ENCODE peak calls at places on chromosome 22, in seven cellular contexts. J is right atrium auricular region, Z is iPS DF 6.9, G is transverse colon, C is fibroblast of lung, T is endothelial cell of umbilical vein, F is right lobe of liver. K is an unnamed sample.

GRCh38 chr22:49948958-49949913 is 11.3 kb upstream of the PIM3 start:
- DNase-seq in J (no peak), Z (no peak), G (peak; percentile 93), C (no peak), T (no peak), F (peak; percentile 88), K (no peak)

GRCh38 chr22:48640890-48641771 is 1186.5 kb downstream of the BRD1 start:
- DNase-seq in J (no peak), Z (no peak), G (no peak), C (no peak), T (no peak), F (no peak), K (peak; percentile 24)

GRCh38 chr22:17097701-17098100 is 12.9 kb downstream of the IL17RA start:
- DNase-seq in J (no peak), Z (no peak), G (no peak), C (no peak), T (no peak), F (no peak), K (no peak)

GRCh38 chr22:27252282-27253049 is 549.1 kb downstream of the MN1 start:
- DNase-seq in J (peak; percentile 84), Z (no peak), G (no peak), C (peak; percentile 95), T (peak; percentile 47), F (no peak), K (no peak)

GRCh38 chr22:27801197-27801615 is 350 bp downstream of the MN1 start:
- DNase-seq in J (no peak), Z (no peak), G (peak; percentile 30), C (peak; percentile 66), T (peak; percentile 47), F (no peak), K (peak; percentile 78)

GRCh38 chr22:44368611-44369010 is 55.9 kb upstream of the SHISAL1 start:
- DNase-seq in J (no peak), Z (no peak), G (no peak), C (no peak), T (no peak), F (peak; percentile 33), K (no peak)

GRCh38 chr22:22703715-22704114 is 59.3 kb downstream of the GGTLC2 start:
- DNase-seq in J (no peak), Z (no peak), G (no peak), C (no peak), T (no peak), F (peak; percentile 61), K (no peak)

GRCh38 chr22:45917146-45917545 is 59.8 kb downstream of the WNT7B start:
- DNase-seq in J (no peak), Z (no peak), G (no peak), C (no peak), T (no peak), F (no peak), K (no peak)

GRCh38 chr22:24592846-24593809 is at the start of gene LRRC75B:
- DNase-seq in J (peak; percentile 91), Z (peak; percentile 58), G (peak; percentile 93), C (peak; percentile 84), T (peak; percentile 77), F (peak; percentile 99), K (peak; percentile 90)

GRCh38 chr22:42817556-42817955 is 39.5 kb downstream of the ARFGAP3 start:
- DNase-seq in J (no peak), Z (no peak), G (no peak), C (no peak), T (no peak), F (no peak), K (no peak)

GRCh38 chr22:25759825-25760231 is 17.8 kb downstream of the MYO18B start:
- DNase-seq in J (no peak), Z (no peak), G (no peak), C (peak; percentile 99), T (peak; percentile 97), F (no peak), K (no peak)

GRCh38 chr22:44329179-44329796 is 16.5 kb upstream of the SHISAL1 start:
- DNase-seq in J (no peak), Z (no peak), G (peak; percentile 44), C (no peak), T (no peak), F (no peak), K (no peak)

GRCh38 chr22:44605486-44605885 is 96.5 kb upstream of the PRR5 start:
- DNase-seq in J (no peak), Z (no peak), G (no peak), C (no peak), T (no peak), F (no peak), K (no peak)

DNA sequence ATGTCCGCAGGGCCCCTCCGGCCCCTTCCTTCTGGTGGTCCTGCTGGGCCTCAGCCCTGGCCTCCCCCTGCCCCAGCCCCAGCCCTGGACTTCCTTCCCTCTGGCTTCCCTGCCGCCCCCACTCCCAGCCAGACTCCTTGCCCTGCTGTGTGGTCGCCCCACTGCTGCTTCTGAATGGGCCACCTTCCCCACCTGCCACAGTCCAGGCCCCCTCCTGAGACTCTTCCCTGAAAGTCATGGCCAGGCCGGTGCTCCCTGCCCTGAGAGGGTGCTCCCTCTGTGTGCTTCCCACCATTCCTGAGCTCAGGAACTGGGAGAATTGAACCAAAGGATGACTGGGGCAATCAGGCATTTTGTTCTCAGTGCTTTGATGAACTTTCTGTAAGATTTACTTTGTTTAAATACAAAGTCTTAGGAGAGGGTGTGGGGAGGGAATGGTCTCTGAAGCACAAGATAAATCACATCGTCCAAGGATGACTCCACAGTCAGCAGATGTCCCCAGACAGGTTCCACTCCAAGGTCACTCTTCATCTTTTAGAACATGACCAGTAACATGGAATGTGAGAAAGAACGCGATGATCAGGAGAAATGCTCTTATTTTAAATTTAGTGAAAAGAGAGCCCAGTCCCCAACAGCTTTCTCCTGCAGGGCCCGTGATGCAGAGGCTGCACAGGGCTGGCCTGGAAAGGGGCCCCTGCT is 774 bp downstream of the APOBEC3D start:
- DNase-seq in J (no peak), Z (no peak), G (peak; percentile 19), C (no peak), T (no peak), F (no peak), K (no peak)
- H3K27ac ChIP-seq in J (peak overlapping the region; percentile 69), Z (no peak overlapping the region), G (peak overlapping the region; percentile 91), C (peak overlapping the region; percentile 61), T (peak overlapping the region; percentile 47), F (peak overlapping the region; percentile 47), K (no peak overlapping the region)

GRCh38 chr22:19664406-19664805 is 49.9 kb upstream of the SEPTIN5 start:
- DNase-seq in J (no peak), Z (no peak), G (no peak), C (no peak), T (peak; percentile 79), F (no peak), K (no peak)

GRCh38 chr22:19666663-19667593 is 47.4 kb upstream of the SEPTIN5 start:
- DNase-seq in J (no peak), Z (no peak), G (no peak), C (peak; percentile 89), T (peak; percentile 92), F (no peak), K (no peak)

GRCh38 chr22:19667872-19668740 is 46.2 kb upstream of the SEPTIN5 start:
- DNase-seq in J (no peak), Z (no peak), G (no peak), C (no peak), T (no peak), F (no peak), K (no peak)

GRCh38 chr22:19664951-19665783 is 49.1 kb upstream of the SEPTIN5 start:
- DNase-seq in J (no peak), Z (no peak), G (no peak), C (no peak), T (no peak), F (no peak), K (no peak)

GRCh38 chr22:19665784-19666662 is 48.3 kb upstream of the SEPTIN5 start:
- DNase-seq in J (no peak), Z (no peak), G (no peak), C (no peak), T (no peak), F (no peak), K (no peak)
- H3K27ac ChIP-seq in J (peak overlapping the region; percentile 23), Z (no peak overlapping the region), G (no peak overlapping the region), C (no peak overlapping the region), T (no peak overlapping the region), F (no peak overlapping the region), K (no peak overlapping the region)

GRCh38 chr22:30413745-30414524 is 11.6 kb upstream of the MTFP1 start:
- DNase-seq in J (no peak), Z (no peak), G (no peak), C (no peak), T (no peak), F (no peak), K (no peak)

GRCh38 chr22:30408388-30409101 is 11.7 kb downstream of the SEC14L2 start:
- DNase-seq in J (no peak), Z (no peak), G (no peak), C (peak; percentile 73), T (peak; percentile 50), F (no peak), K (no peak)

GRCh38 chr22:30414525-30415047 is 11.0 kb upstream of the MTFP1 start:
- DNase-seq in J (no peak), Z (no peak), G (no peak), C (peak; percentile 47), T (peak; percentile 12), F (no peak), K (no peak)

GRCh38 chr22:30413001-30413400 is 12.6 kb upstream of the MTFP1 start:
- DNase-seq in J (no peak), Z (no peak), G (no peak), C (no peak), T (no peak), F (no peak), K (no peak)

DNA sequence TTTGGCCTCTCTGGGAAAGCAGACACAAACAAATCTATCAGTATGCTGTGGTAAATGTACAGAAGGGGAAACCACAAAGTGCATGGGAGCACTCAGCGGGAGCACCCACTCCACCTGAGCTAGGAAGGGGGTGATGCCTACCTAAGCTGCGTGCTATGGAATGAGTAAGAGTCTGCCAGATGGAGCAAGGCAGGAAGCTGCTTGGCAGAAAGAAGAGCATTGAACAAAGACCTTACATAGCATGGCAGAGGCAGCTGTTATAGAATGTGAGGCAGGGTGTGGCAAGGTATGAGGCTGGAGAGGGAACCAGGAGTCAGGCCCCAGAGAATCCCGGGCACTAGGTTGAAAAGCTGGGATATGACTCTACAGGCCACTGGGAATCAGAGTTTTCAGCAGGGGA is 13.8 kb upstream of the MTFP1 start:
- DNase-seq in J (no peak), Z (no peak), G (no peak), C (no peak), T (no peak), F (no peak), K (no peak)
- H3K27ac ChIP-seq in J (no peak overlapping the region), Z (no peak overlapping the region), G (no peak overlapping the region), C (no peak overlapping the region), T (no peak overlapping the region), F (no peak overlapping the region), K (no peak overlapping the region)

GRCh38 chr22:37309221-37310074 is 27.1 kb downstream of the CYTH4 start:
- DNase-seq in J (no peak), Z (no peak), G (peak; percentile 45), C (no peak), T (no peak), F (no peak), K (no peak)

GRCh38 chr22:37310815-37311595 is 28.7 kb downstream of the CYTH4 start:
- DNase-seq in J (peak; percentile 64), Z (no peak), G (no peak), C (no peak), T (no peak), F (no peak), K (no peak)

GRCh38 chr22:37310075-37310606 is 27.8 kb downstream of the CYTH4 start:
- DNase-seq in J (no peak), Z (no peak), G (no peak), C (no peak), T (no peak), F (no peak), K (no peak)

GRCh38 chr22:37306494-37306829 is 24.2 kb downstream of the CYTH4 start:
- DNase-seq in J (no peak), Z (no peak), G (no peak), C (no peak), T (no peak), F (no peak), K (no peak)

GRCh38 chr22:37308385-37309200 is 26.3 kb downstream of the CYTH4 start:
- DNase-seq in J (no peak), Z (no peak), G (no peak), C (no peak), T (no peak), F (no peak), K (no peak)
- H3K27ac ChIP-seq in J (no peak overlapping the region), Z (no peak overlapping the region), G (peak overlapping the region; percentile 76), C (no peak overlapping the region), T (peak overlapping the region; percentile 99), F (no peak overlapping the region), K (no peak overlapping the region)